ENCODE peak calls at places on chromosomes 4 and X, in four cellular contexts. H is RWPE1; C is activated CD4-positive, alpha-beta T cell treated with anti-CD3 and anti-CD28 coated beads, Interleukin-2, amount 10 ng/mL, durations not matched to agents 7 days and 5 days; V is mesothelial cell of epicardium. B is an unnamed sample.

GRCh38 chr4:677431-678293 is 3.3 kb downstream of the MYL5 start:
- DNase-seq in V (no peak), C (no peak), H (peak; percentile 48), B (no peak)

GRCh38 chr4:137283737-137284136 is 248.6 kb downstream of the PCDH18 start:
- DNase-seq in C (no peak), H (peak; percentile 5), V (no peak), B (no peak)

GRCh38 chr4:8351931-8352367 is 82.4 kb downstream of the HTRA3 start:
- DNase-seq in H (no peak), V (no peak), C (no peak), B (no peak)

GRCh38 chr4:5881340-5881739 is 11.5 kb downstream of the CRMP1 start:
- DNase-seq in H (no peak), C (no peak), V (no peak), B (no peak)

GRCh38 chr4:165326831-165327210 is 648 bp upstream of the MSMO1 start:
- DNase-seq in V (no peak), H (peak; percentile 59), C (peak; percentile 21), B (peak; percentile 45)

GRCh38 chrX:24169211-24169610 is 19.7 kb downstream of the ZFX start:
- DNase-seq in V (no peak), C (no peak), H (no peak), B (no peak)

GRCh38 chr4:165378398-165378762 is 428 bp upstream of the CPE start:
- DNase-seq in H (no peak), C (no peak), V (no peak), B (no peak)

GRCh38 chr4:70703695-70704332 is 15.5 kb downstream of the UTP3 start:
- DNase-seq in C (no peak), H (peak; percentile 47), V (no peak), B (no peak)

GRCh38 chr4:112765317-112765989 is 128.5 kb downstream of the LARP7 start:
- DNase-seq in V (no peak), H (no peak), C (peak; percentile 12), B (peak; percentile 65)

B was measured in HTR-8/SVneo.